ENCODE peak calls at places on chromosomes 2 and 18, in six cellular contexts. X, L, O, J, S and T are unnamed samples.

GRCh38 chr2:240626531-240627300 is 1.4 kb downstream of the GPR35 start:
- DNase-seq in X (no peak), L (no peak), O (no peak), J (peak; percentile 58), S (no peak), T (peak; percentile 22)

GRCh38 chr2:142880275-142880674 is 2.8 kb downstream of the KYNU start:
- DNase-seq in X (peak; percentile 82), L (peak; percentile 26), O (no peak), J (no peak), S (no peak), T (no peak)

GRCh38 chr2:154194917-154195643 is 323.4 kb downstream of the GALNT13 start:
- DNase-seq in X (no peak), L (no peak), O (no peak), J (no peak), S (no peak), T (no peak)

GRCh38 chr2:58959996-58960395 is 718.9 kb upstream of the FANCL start:
- DNase-seq in X (no peak), L (no peak), O (no peak), J (no peak), S (no peak), T (no peak)

GRCh38 chr2:236892721-236893120 is 193.0 kb upstream of the COPS8 start:
- DNase-seq in X (no peak), L (no peak), O (no peak), J (no peak), S (no peak), T (no peak)

GRCh38 chr2:217246108-217246507 is 386.2 kb upstream of the TNP1 start:
- DNase-seq in X (no peak), L (no peak), O (no peak), J (no peak), S (no peak), T (no peak)

GRCh38 chr2:53098323-53099073 is 669.1 kb upstream of the CHAC2 start:
- DNase-seq in X (no peak), L (no peak), O (no peak), J (no peak), S (no peak), T (no peak)

GRCh38 chr2:20595439-20596192 is 55.3 kb downstream of the HS1BP3 start:
- DNase-seq in X (peak; percentile 88), L (no peak), O (no peak), J (peak; percentile 19), S (no peak), T (no peak)

GRCh38 chr2:179460530-179460929 is 195.9 kb upstream of the SESTD1 start:
- DNase-seq in X (peak; percentile 99), L (peak; percentile 75), O (no peak), J (peak; percentile 19), S (peak; percentile 28), T (no peak)

GRCh38 chr2:223732346-223732745 is 105.0 kb downstream of the AP1S3 start:
- DNase-seq in X (no peak), L (no peak), O (no peak), J (no peak), S (no peak), T (no peak)

GRCh38 chr2:70716131-70716766 is 51.8 kb downstream of the ADD2 start:
- DNase-seq in X (no peak), L (no peak), O (peak; percentile 15), J (no peak), S (no peak), T (no peak)

GRCh38 chr2:44016282-44016681 is 20.5 kb upstream of the LRPPRC start:
- DNase-seq in X (peak; percentile 57), L (peak; percentile 53), O (no peak), J (peak; percentile 59), S (no peak), T (no peak)

GRCh38 chr2:135047295-135047694 is at the start of gene MAP3K19:
- DNase-seq in X (no peak), L (no peak), O (no peak), J (no peak), S (no peak), T (no peak)

GRCh38 chr2:133791191-133791590 is 222.9 kb upstream of the NCKAP5 start:
- DNase-seq in X (peak; percentile 94), L (peak; percentile 72), O (no peak), J (no peak), S (no peak), T (no peak)

GRCh38 chr2:19178175-19178574 is 180.2 kb downstream of the OSR1 start:
- DNase-seq in X (no peak), L (no peak), O (no peak), J (no peak), S (no peak), T (no peak)

GRCh38 chr18:57728941-57729511 is 74.1 kb downstream of the ATP8B1 start:
- DNase-seq in X (peak; percentile 35), L (peak; percentile 13), O (no peak), J (no peak), S (no peak), T (no peak)

GRCh38 chr2:71154798-71155197 is 24.4 kb downstream of the MPHOSPH10 start:
- DNase-seq in X (no peak), L (no peak), O (no peak), J (peak; percentile 10), S (no peak), T (peak; percentile 65)

GRCh38 chr18:32242395-32242794 is 52.6 kb downstream of the MEP1B start:
- DNase-seq in X (no peak), L (no peak), O (no peak), J (no peak), S (no peak), T (no peak)

GRCh38 chr2:17326717-17327116 is 191.5 kb downstream of the RAD51AP2 start:
- DNase-seq in X (no peak), L (no peak), O (no peak), J (no peak), S (no peak), T (no peak)

GRCh38 chr2:75432761-75433361 is 127.9 kb downstream of the EVA1A start:
- DNase-seq in X (no peak), L (no peak), O (no peak), J (no peak), S (no peak), T (no peak)

GRCh38 chr2:56211048-56211447 is 27.3 kb downstream of the CCDC85A start:
- DNase-seq in X (peak; percentile 35), L (no peak), O (no peak), J (no peak), S (no peak), T (no peak)

GRCh38 chr2:229634574-229635185 is 79.7 kb downstream of the DNER start:
- DNase-seq in X (no peak), L (no peak), O (no peak), J (no peak), S (no peak), T (no peak)

GRCh38 chr2:33680906-33681305 is 81.8 kb upstream of the FAM98A start:
- DNase-seq in X (no peak), L (no peak), O (no peak), J (no peak), S (no peak), T (no peak)

GRCh38 chr2:149006883-149007543 is 31.5 kb upstream of the LYPD6B start:
- DNase-seq in X (no peak), L (no peak), O (no peak), J (no peak), S (no peak), T (no peak)

GRCh38 chr2:239793851-239794250 is 231.3 kb downstream of the NDUFA10 start:
- DNase-seq in X (no peak), L (no peak), O (no peak), J (no peak), S (no peak), T (no peak)

GRCh38 chr2:71455741-71456569 is 2.6 kb downstream of the DYSF start:
- DNase-seq in X (peak; percentile 50), L (no peak), O (no peak), J (no peak), S (no peak), T (no peak)

GRCh38 chr2:228401065-228401912 is 219.8 kb upstream of the SPHKAP start:
- DNase-seq in X (peak; percentile 30), L (no peak), O (no peak), J (no peak), S (no peak), T (no peak)

GRCh38 chr2:234003972-234004617 is 46.4 kb upstream of the SPP2 start:
- DNase-seq in X (peak; percentile 94), L (peak; percentile 93), O (no peak), J (peak; percentile 48), S (peak; percentile 58), T (peak; percentile 44)

GRCh38 chr2:100185105-100185504 is 42.7 kb upstream of the AFF3 start:
- DNase-seq in X (no peak), L (peak; percentile 19), O (no peak), J (no peak), S (no peak), T (no peak)

GRCh38 chr2:6791682-6792081 is 74.0 kb downstream of the CMPK2 start:
- DNase-seq in X (no peak), L (no peak), O (no peak), J (no peak), S (no peak), T (no peak)

GRCh38 chr2:174477772-174478171 is 9.1 kb downstream of the GPR155 start:
- DNase-seq in X (no peak), L (no peak), O (peak; percentile 46), J (no peak), S (no peak), T (no peak)

GRCh38 chr2:263774-264492 is at the start of gene SH3YL1:
- DNase-seq in X (no peak), L (peak; percentile 6), O (peak; percentile 57), J (peak; percentile 52), S (no peak), T (peak; percentile 26)